ENCODE peak calls at places on chromosomes 11 and 22, in nine cellular contexts. Y, H, E, N, K, R, I, W and G are unnamed samples. For H3K4me1, the result is how much of the 10 kb centered on the place peaks cover.

GRCh38 chr22:19807914-19808872 is 46.5 kb downstream of the GNB1L start:
- DNase-seq in K (no peak), I (no peak), W (no peak), H (no peak), R (peak), Y (no peak), E (no peak), N (peak), G (no peak)

GRCh38 chr22:21624880-21625791 is 4.7 kb downstream of the YDJC start:
- DNase-seq in I (no peak), R (no peak), H (no peak), E (no peak), W (no peak), Y (no peak), K (no peak), N (no peak), G (no peak)

GRCh38 chr11:68963779-68964178 is 17.0 kb downstream of the MRGPRD start:
- DNase-seq in Y (peak), I (no peak), W (no peak), R (peak), H (no peak), N (no peak), K (no peak), E (no peak), G (no peak)

GRCh38 chr11:13335319-13335718 is 57.7 kb downstream of the BMAL1 start:
- DNase-seq in N (peak), W (peak), K (peak), R (peak), Y (peak), E (peak), I (peak), H (peak), G (no peak)

GRCh38 chr11:8934735-8935478 is 2.2 kb upstream of the C11orf16 start:
- DNase-seq in I (no peak), E (no peak), W (no peak), N (no peak), K (no peak), H (peak), R (no peak), Y (no peak), G (no peak)

GRCh38 chr11:57072640-57073039 is 83.9 kb downstream of the OR5AK2 start:
- DNase-seq in N (no peak), H (peak), Y (no peak), W (no peak), R (no peak), E (no peak), K (no peak), I (no peak), G (no peak)

GRCh38 chr22:36297568-36297967 is 44.6 kb downstream of the APOL1 start:
- DNase-seq in K (no peak), I (no peak), N (peak), E (no peak), W (no peak), R (no peak), H (no peak), Y (no peak), G (no peak)

GRCh38 chr22:22460060-22460459 is 48.5 kb downstream of the ZNF280B start:
- DNase-seq in N (no peak), H (no peak), R (no peak), E (peak), Y (no peak), K (no peak), I (no peak), W (no peak), G (no peak)

GRCh38 chr22:44588348-44588747 is 90.3 kb upstream of the RTL6 start:
- DNase-seq in W (no peak), E (no peak), N (no peak), H (no peak), K (no peak), R (peak), I (peak), Y (no peak), G (no peak)

GRCh38 chr11:111176603-111177002 is 68.9 kb upstream of the POU2AF2 start:
- DNase-seq in R (no peak), Y (no peak), K (no peak), N (no peak), I (no peak), W (no peak), E (no peak), H (no peak), G (no peak)

GRCh38 chr11:116864531-116864930 is 27.1 kb upstream of the APOA1 start:
- DNase-seq in W (no peak), R (no peak), H (no peak), K (no peak), I (no peak), Y (no peak), E (no peak), N (no peak), G (no peak)

GRCh38 chr11:133810179-133810550 is 35.1 kb downstream of the SPATA19 start:
- DNase-seq in K (no peak), E (no peak), H (no peak), I (no peak), R (no peak), N (no peak), W (no peak), Y (no peak), G (no peak)

GRCh38 chr11:32231909-32232493 is 141.1 kb downstream of the RCN1 start:
- DNase-seq in R (no peak), H (peak), N (no peak), W (no peak), K (no peak), Y (no peak), I (no peak), E (peak), G (no peak)

GRCh38 chr11:12122083-12122482 is 11.7 kb downstream of the MICAL2 start:
- DNase-seq in N (no peak), K (no peak), Y (no peak), W (no peak), E (peak), I (no peak), R (no peak), H (peak), G (no peak)

GRCh38 chr11:86749376-86749775 is 51.0 kb upstream of the PRSS23 start:
- DNase-seq in R (no peak), K (no peak), Y (no peak), E (no peak), N (no peak), I (no peak), H (peak), W (no peak), G (no peak)

GRCh38 chr11:13391217-13391616 is 71.8 kb downstream of the BTBD10 start:
- DNase-seq in I (no peak), K (no peak), Y (no peak), R (no peak), W (no peak), N (no peak), E (no peak), H (no peak), G (no peak)

GRCh38 chr22:44449061-44449682 is 48.9 kb downstream of the RTL6 start:
- DNase-seq in H (peak), E (no peak), R (no peak), I (no peak), N (no peak), K (no peak), Y (no peak), W (no peak), G (no peak)

GRCh38 chr11:73797457-73797856 is 9.8 kb downstream of the MRPL48 start:
- DNase-seq in I (no peak), Y (no peak), E (no peak), N (no peak), K (peak), R (no peak), H (no peak), W (no peak), G (no peak)

GRCh38 chr11:72058416-72059034 is 21.8 kb downstream of the NUMA1 start:
- DNase-seq in H (no peak), R (no peak), N (no peak), W (no peak), E (no peak), K (peak), I (no peak), Y (no peak), G (no peak)

GRCh38 chr22:28373841-28374240 is 305.8 kb downstream of the TTC28 start:
- DNase-seq in H (no peak), W (no peak), Y (no peak), K (no peak), E (no peak), I (no peak), R (no peak), N (no peak), G (no peak)

GRCh38 chr11:69554849-69555248 is 73.4 kb downstream of the LINC01488 start:
- DNase-seq in I (no peak), H (no peak), Y (no peak), K (no peak), N (no peak), R (peak), W (no peak), E (no peak), G (no peak)

GRCh38 chr11:122159173-122159701 is 43.2 kb upstream of the BLID start:
- DNase-seq in R (peak), W (no peak), Y (no peak), N (peak), E (no peak), H (peak), K (no peak), I (peak), G (no peak)

GRCh38 chr11:94186342-94187203 is 57.9 kb downstream of the PANX1 start:
- DNase-seq in Y (no peak), R (no peak), H (no peak), W (no peak), K (no peak), E (no peak), I (no peak), N (no peak), G (no peak)

GRCh38 chr11:455566-456147 is 5.6 kb downstream of the PTDSS2 start:
- DNase-seq in I (peak), H (no peak), N (no peak), Y (no peak), W (no peak), K (no peak), R (no peak), E (no peak), G (no peak)

GRCh38 chr11:20095189-20095588 is 65.1 kb downstream of the DBX1 start:
- DNase-seq in H (no peak), I (no peak), W (no peak), K (no peak), N (no peak), R (no peak), Y (no peak), E (no peak), G (no peak)

GRCh38 chr11:110092577-110093406 is at the start of gene ZC3H12C:
- DNase-seq in E (peak), H (peak), Y (peak), R (peak), K (peak), I (peak), W (peak), N (peak), G (peak)

GRCh38 chr11:2566223-2567025 is 121.6 kb downstream of the KCNQ1 start:
- DNase-seq in W (peak), Y (peak), K (no peak), I (no peak), N (peak), H (no peak), R (peak), E (no peak), G (no peak)

GRCh38 chr11:73141309-73142127 is 600 bp downstream of the FCHSD2 start:
- DNase-seq in H (peak), I (peak), K (peak), Y (peak), W (peak), N (peak), R (peak), E (peak), G (no peak)

GRCh38 chr11:31199403-31199802 is 170.1 kb downstream of the DCDC1 start:
- DNase-seq in H (no peak), I (no peak), K (no peak), Y (no peak), E (no peak), N (no peak), R (no peak), W (no peak), G (no peak)

GRCh38 chr22:25898707-25899365 is 156.8 kb downstream of the MYO18B start:
- DNase-seq in R (no peak), K (no peak), H (peak), N (no peak), I (no peak), Y (no peak), E (peak), W (no peak), G (no peak)

DNA sequence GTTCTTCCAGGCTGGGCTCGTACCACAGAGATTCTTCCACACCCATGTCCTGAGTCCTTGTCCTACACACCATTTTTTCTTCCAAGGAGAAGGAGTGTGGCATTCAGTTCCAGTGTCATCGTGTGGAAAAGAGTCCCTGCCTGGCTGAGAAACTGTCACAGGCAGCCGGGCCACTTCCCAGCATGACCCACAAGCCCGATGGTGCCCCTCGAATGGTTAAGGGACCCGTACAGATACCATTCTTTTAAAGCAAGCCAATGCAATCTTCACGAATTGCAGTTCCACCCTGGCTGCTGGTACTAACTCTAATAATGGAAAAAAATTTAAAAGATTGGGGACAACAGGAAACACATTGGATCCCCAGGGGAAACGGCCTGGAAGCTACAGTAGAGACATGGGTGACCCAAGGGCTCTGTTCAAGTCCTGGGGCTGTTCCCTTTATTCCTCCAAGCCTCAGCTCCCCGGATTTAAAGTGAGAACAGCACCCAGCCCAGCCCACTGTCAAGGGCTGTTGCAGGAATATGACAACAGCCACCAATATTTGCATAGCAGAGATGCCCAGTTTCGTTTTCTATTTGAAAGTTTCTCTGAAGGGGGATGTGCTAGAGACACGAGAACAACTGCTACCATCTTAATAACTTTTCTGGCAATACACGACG is 80.9 kb upstream of the WNT7B start:
- DNase-seq in Y (peak), K (no peak), H (no peak), I (peak), R (peak), N (peak), E (no peak), W (peak), G (no peak)
- TF ChIP-seq POLR2A in Y (peak), K (peak), H (no peak), I (peak), R (no peak), N (peak), E (no peak), W (no peak), G (no peak)

GRCh38 chr22:49783036-49783746 is 44.5 kb downstream of the BRD1 start:
- DNase-seq in N (peak), R (no peak), Y (no peak), E (no peak), W (no peak), I (no peak), H (no peak), K (no peak), G (no peak)
- H3K4me1 ChIP-seq in N (under half), R (half or more), Y (under half), E (under half), W (under half), I (under half), H (under half), K (under half), G (under half)

GRCh38 chr22:24247564-24248344 is 2.9 kb upstream of the GGT5 start:
- DNase-seq in K (peak), H (peak), W (peak), I (peak), N (peak), R (peak), E (peak), Y (peak), G (no peak)
- TF ChIP-seq POLR2A in K (no peak), H (no peak), W (no peak), I (no peak), N (peak), R (no peak), E (no peak), Y (no peak), G (no peak)

GRCh38 chr11:47361419-47361818 is 8.9 kb upstream of the MYBPC3 start:
- DNase-seq in H (no peak), Y (no peak), E (no peak), W (no peak), N (no peak), R (no peak), K (no peak), I (no peak), G (no peak)

GRCh38 chr11:47360341-47360740 is 7.8 kb upstream of the MYBPC3 start:
- DNase-seq in W (no peak), H (no peak), K (no peak), N (no peak), I (no peak), R (no peak), E (no peak), Y (no peak), G (no peak)

GRCh38 chr11:47369676-47370075 is 8.7 kb downstream of the SPI1 start:
- DNase-seq in I (no peak), R (no peak), N (no peak), H (no peak), W (no peak), E (no peak), Y (no peak), K (no peak), G (no peak)

DNA sequence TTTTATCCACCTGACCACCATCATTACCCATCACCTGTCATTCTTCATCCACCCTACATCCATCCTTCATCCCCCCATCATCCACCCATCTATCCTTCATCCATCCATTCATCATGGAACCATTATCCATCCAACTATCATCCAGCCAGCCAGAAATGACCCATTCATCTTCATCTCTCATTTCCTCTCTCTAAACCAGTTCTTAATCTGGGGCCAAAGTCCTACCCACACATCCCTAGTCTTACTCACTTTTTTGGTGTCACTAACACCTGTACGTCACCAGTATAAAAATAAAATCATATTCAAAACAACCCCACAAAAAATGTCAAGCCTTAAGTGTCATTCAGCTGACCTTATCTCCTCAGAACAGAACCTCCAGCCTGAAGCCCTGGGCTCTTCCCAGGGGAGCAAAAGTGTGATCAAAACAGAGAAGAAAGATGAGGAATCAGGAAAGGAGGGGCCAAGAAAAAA is 12.3 kb downstream of the SPI1 start:
- DNase-seq in N (no peak), W (no peak), K (no peak), Y (no peak), I (no peak), R (no peak), E (no peak), H (no peak), G (no peak)
- H3K4me1 ChIP-seq in N (under half), W (under half), K (under half), Y (under half), I (under half), R (under half), E (under half), H (under half), G (under half)

GRCh38 chr22:43186272-43187170 is at the start of gene TTLL12:
- DNase-seq in K (peak), E (no peak), R (peak), H (peak), N (peak), I (peak), W (peak), Y (peak), G (no peak)
- TF ChIP-seq POLR2A in K (peak), E (no peak), R (no peak), H (peak), N (no peak), I (peak), W (no peak), Y (no peak), G (peak)

DNA sequence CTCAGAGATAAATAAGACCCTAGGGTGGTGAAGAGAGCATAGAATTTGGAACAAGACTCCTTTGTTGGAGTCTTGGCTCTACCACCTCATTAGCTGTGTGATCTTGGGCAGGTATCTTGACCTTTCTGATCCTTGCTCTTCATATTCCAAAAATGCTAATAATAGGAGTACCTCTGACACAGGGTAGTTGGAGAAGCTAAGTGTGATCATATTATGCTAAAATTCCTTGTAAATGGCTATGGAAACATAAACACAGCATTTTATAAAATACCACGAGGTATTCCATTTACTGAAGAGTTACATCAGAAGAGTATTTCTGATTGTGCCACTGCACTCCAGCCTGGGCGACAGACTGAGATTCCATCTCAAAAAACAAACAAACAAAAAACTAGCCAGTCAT is 9.4 kb downstream of the PTPRJ start:
- DNase-seq in N (no peak), H (no peak), K (no peak), E (no peak), I (no peak), Y (no peak), R (no peak), W (no peak), G (no peak)
- H3K4me1 ChIP-seq in N (under half), H (half or more), K (under half), E (under half), I (under half), Y (under half), R (under half), W (under half), G (under half)